ENCODE peak calls at places on chromosomes 13 and 19, in ten cellular contexts. F, N, Z, K, G, X, Q, B, U and P are unnamed samples.

GRCh38 chr13:110448230-110448629 is 113.3 kb downstream of the RAB20 start:
- DNase-seq in X (peak), F (peak), G (no peak), Q (no peak), Z (peak), B (no peak), K (no peak), N (peak), U (no peak), P (no peak)

GRCh38 chr13:66887088-66887487 is 343.0 kb downstream of the PCDH9 start:
- DNase-seq in Z (no peak), U (no peak), K (no peak), X (no peak), B (no peak), N (no peak), G (no peak), Q (no peak), F (peak), P (no peak)

GRCh38 chr19:46226438-46226973 is 3.0 kb upstream of the IGFL1 start:
- DNase-seq in X (no peak), B (no peak), F (no peak), Q (no peak), N (no peak), U (no peak), Z (no peak), K (no peak), G (no peak), P (no peak)

GRCh38 chr13:41751277-41751676 is 209.6 kb downstream of the VWA8 start:
- DNase-seq in F (peak), Q (no peak), G (no peak), K (no peak), U (no peak), Z (peak), N (no peak), X (peak), B (no peak), P (no peak)

GRCh38 chr19:19748249-19748938 is 15.5 kb upstream of the ZNF14 start:
- DNase-seq in K (no peak), G (no peak), F (no peak), B (no peak), Z (no peak), Q (no peak), X (no peak), N (peak), U (no peak), P (no peak)

GRCh38 chr13:55948175-55948574 is 1192.5 kb upstream of the PRR20A start:
- DNase-seq in Z (no peak), N (no peak), G (no peak), Q (no peak), B (no peak), F (no peak), U (no peak), K (no peak), X (no peak), P (no peak)

GRCh38 chr13:100544866-100545683 is 43.5 kb downstream of the GGACT start:
- DNase-seq in N (peak), F (no peak), U (no peak), B (no peak), Q (peak), X (no peak), G (no peak), Z (no peak), K (no peak), P (peak)

GRCh38 chr13:64248371-64249065 is 2832.9 kb upstream of the PCDH20 start:
- DNase-seq in Z (no peak), Q (no peak), X (peak), G (no peak), F (peak), B (no peak), U (no peak), K (no peak), N (no peak), P (no peak)